ENCODE peak calls at places on chromosomes 4 and X, in five cellular contexts. H is AG10803, E is upper lobe of left lung, Z is WTC11, X is fibroblast of lung. C is an unnamed sample.
A peak's percentile ranks its signal among the peaks of the same experiment; 100 is the strongest.

GRCh38 chr4:89469930-89470375 is 162.4 kb upstream of the GPRIN3 start:
- DNase-seq in H (peak; percentile 90), E (no peak), Z (no peak), X (peak; percentile 97), C (no peak)

GRCh38 chr4:9841072-9841471 is 59.6 kb downstream of the DRD5 start:
- DNase-seq in H (no peak), E (no peak), Z (no peak), X (no peak), C (no peak)

GRCh38 chrX:48854898-48855297 is 19.5 kb upstream of the PCSK1N start:
- DNase-seq in H (peak; percentile 1), E (no peak), Z (peak; percentile 20), X (no peak), C (no peak)

GRCh38 chr4:52511825-52512224 is 147.3 kb downstream of the USP46 start:
- DNase-seq in H (no peak), E (no peak), Z (no peak), X (no peak), C (no peak)

GRCh38 chr4:1405636-1406415 is 416 bp downstream of the NKX1-1 start:
- DNase-seq in H (no peak), E (no peak), Z (no peak), X (no peak), C (no peak)

GRCh38 chr4:116561717-116562116 is 523.7 kb downstream of the TRAM1L1 start:
- DNase-seq in H (no peak), E (no peak), Z (no peak), X (no peak), C (no peak)

GRCh38 chr4:57090099-57090498 is 20.1 kb downstream of the IGFBP7 start:
- DNase-seq in H (no peak), E (no peak), Z (no peak), X (no peak), C (no peak)

GRCh38 chr4:13329963-13330362 is 154.2 kb downstream of the RAB28 start:
- DNase-seq in H (peak; percentile 69), E (no peak), Z (no peak), X (peak; percentile 62), C (no peak)

GRCh38 chrX:130097507-130098201 is 12.6 kb downstream of the ELF4 start:
- DNase-seq in H (no peak), E (peak; percentile 57), Z (peak; percentile 16), X (no peak), C (no peak)

GRCh38 chr4:77095101-77095826 is 19.5 kb upstream of the CCNI start:
- DNase-seq in H (peak; percentile 64), E (peak; percentile 90), Z (peak; percentile 77), X (peak; percentile 63), C (peak; percentile 56)

GRCh38 chr4:145234086-145234694 is 53.8 kb upstream of the OTUD4 start:
- DNase-seq in H (peak; percentile 55), E (peak; percentile 51), Z (peak; percentile 66), X (peak; percentile 77), C (peak; percentile 28)

GRCh38 chr4:134132086-134132783 is 69.4 kb downstream of the PABPC4L start:
- DNase-seq in H (no peak), E (no peak), Z (no peak), X (no peak), C (no peak)

GRCh38 chr4:10093273-10093621 is 23.4 kb downstream of the WDR1 start:
- DNase-seq in H (no peak), E (no peak), Z (no peak), X (no peak), C (no peak)

GRCh38 chrX:133812382-133812781 is 173.0 kb downstream of the GPC3 start:
- DNase-seq in H (no peak), E (no peak), Z (no peak), X (no peak), C (no peak)

GRCh38 chrX:40173662-40174593 is 76.2 kb upstream of the BCOR start:
- DNase-seq in H (no peak), E (peak; percentile 83), Z (peak; percentile 38), X (no peak), C (no peak)

GRCh38 chr4:141807501-141807900 is 171.1 kb downstream of the IL15 start:
- DNase-seq in H (no peak), E (no peak), Z (no peak), X (peak; percentile 42), C (no peak)

GRCh38 chr4:181854142-181854541 is 389.1 kb upstream of the TENM3 start:
- DNase-seq in H (no peak), E (no peak), Z (no peak), X (no peak), C (no peak)

GRCh38 chrX:104137496-104137895 is 19.3 kb downstream of the SLC25A53 start:
- DNase-seq in H (peak; percentile 21), E (no peak), Z (no peak), X (peak; percentile 32), C (no peak)

GRCh38 chrX:153981771-153982533 is 9.4 kb downstream of the TMEM187 start:
- DNase-seq in H (no peak), E (peak; percentile 58), Z (no peak), X (no peak), C (no peak)

GRCh38 chrX:118630843-118631242 is 96.6 kb upstream of the IL13RA1 start:
- DNase-seq in H (no peak), E (no peak), Z (no peak), X (no peak), C (no peak)

GRCh38 chrX:129593137-129593536 is 53.1 kb downstream of the OCRL start:
- DNase-seq in H (peak; percentile 48), E (no peak), Z (no peak), X (peak; percentile 70), C (no peak)

GRCh38 chr4:149264093-149264733 is 551.4 kb downstream of the IQCM start:
- DNase-seq in H (peak; percentile 67), E (peak; percentile 37), Z (peak; percentile 43), X (peak; percentile 74), C (no peak)

GRCh38 chrX:15404712-15405111 is 20.5 kb upstream of the VEGFD start:
- DNase-seq in H (peak; percentile 35), E (no peak), Z (no peak), X (peak; percentile 79), C (no peak)

GRCh38 chrX:41720125-41720780 is 3.7 kb upstream of the GPR82 start:
- DNase-seq in H (no peak), E (no peak), Z (no peak), X (no peak), C (no peak)

GRCh38 chrX:99795495-99795894 is 614.6 kb downstream of the PCDH19 start:
- DNase-seq in H (no peak), E (no peak), Z (no peak), X (no peak), C (no peak)

GRCh38 chr4:120920666-120921065 is 1.9 kb downstream of the PRDM5 start:
- DNase-seq in H (no peak), E (no peak), Z (no peak), X (no peak), C (no peak)

GRCh38 chr4:120922390-120923200 is at the start of gene PRDM5:
- DNase-seq in H (peak; percentile 54), E (peak; percentile 53), Z (peak; percentile 79), X (peak; percentile 71), C (peak; percentile 37)

GRCh38 chr4:120919358-120919757 is 3.2 kb downstream of the PRDM5 start:
- DNase-seq in H (no peak), E (no peak), Z (no peak), X (no peak), C (no peak)

GRCh38 chr4:120923201-120923522 is 636 bp upstream of the PRDM5 start:
- DNase-seq in H (no peak), E (no peak), Z (no peak), X (no peak), C (no peak)

DNA sequence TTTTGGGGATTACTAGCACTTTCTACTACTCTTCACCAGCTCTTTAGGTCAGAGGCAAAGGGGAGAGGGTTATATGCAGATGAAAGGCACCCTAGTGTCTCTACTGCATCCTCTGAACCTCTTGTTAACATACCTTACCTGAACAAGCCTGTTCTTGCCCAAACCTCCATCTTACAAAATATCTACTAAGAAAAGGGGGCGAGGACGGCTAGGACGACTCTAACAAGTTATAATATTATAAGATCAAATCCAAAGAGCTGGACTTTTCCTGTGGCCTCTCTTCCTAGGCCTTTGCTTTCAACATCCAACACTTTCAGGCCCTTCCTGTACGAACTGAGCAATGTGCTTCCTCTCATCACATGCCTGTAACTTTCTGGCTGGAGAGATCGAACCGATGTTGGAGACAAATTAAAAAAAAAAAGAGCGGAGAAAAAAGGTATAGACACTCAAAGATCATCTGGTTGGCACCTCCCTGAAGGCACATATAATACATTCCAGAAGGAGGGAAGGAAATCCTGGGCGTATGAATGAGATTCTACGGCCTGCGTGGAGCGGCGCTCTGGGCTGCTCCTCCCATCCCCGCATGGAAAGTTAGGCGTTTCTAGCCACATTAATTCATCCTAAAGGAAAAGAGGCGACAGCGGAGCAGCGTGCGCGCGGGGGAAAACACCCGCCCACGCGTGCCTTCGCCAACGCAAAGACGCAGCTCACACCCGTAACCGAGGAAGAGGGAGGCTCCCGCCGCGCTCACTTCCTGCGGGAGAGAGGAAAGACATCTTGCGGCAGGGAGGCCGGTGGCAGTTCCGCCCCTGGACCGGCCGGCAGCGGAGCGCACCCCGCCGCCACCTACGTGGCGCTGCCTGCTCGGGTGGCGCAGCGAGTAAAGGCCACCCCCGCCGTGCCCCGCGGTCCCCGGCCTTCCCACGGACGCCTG is 803 bp downstream of the PRDM5 start:
- DNase-seq in H (peak; percentile 74), E (peak; percentile 60), Z (peak; percentile 41), X (peak; percentile 71), C (peak; percentile 70)
- TF ChIP-seq CTCF in H (no peak), E (no peak), Z (no peak), X (no peak), C (no peak)

GRCh38 chr4:165597581-165598480 is 219.0 kb downstream of the CPE start:
- DNase-seq in H (no peak), E (no peak), Z (no peak), X (no peak), C (no peak)

GRCh38 chr4:165588534-165589310 is 209.9 kb downstream of the CPE start:
- DNase-seq in H (no peak), E (no peak), Z (no peak), X (no peak), C (no peak)

DNA sequence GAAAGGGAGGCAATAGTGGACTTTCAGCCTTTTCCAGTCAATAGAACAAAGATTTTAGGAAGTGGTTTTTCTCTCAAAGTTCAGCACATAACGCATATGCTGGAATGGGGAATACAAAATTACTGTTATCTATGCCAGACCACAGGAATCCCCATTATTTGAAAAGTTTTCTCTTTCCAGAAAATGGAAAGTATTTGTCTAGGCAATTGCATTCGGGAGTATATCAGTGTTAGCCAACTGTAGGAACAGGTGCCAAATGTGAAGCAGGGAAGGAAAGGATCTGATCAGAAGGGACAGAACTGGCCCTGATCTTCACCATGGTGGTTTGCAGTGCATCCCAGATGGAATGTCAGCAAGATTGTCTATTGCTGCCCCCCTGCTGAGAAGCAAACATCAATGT is 213.6 kb downstream of the CPE start:
- DNase-seq in H (peak; percentile 22), E (no peak), Z (no peak), X (no peak), C (no peak)
- TF ChIP-seq CTCF in H (no peak), E (no peak), Z (no peak), X (no peak), C (no peak)

GRCh38 chr4:100721077-100721476 is 203.3 kb upstream of the EMCN start:
- DNase-seq in H (no peak), E (no peak), Z (no peak), X (no peak), C (no peak)
- TF ChIP-seq CTCF in H (no peak), E (no peak), Z (no peak), X (no peak), C (no peak)

DNA sequence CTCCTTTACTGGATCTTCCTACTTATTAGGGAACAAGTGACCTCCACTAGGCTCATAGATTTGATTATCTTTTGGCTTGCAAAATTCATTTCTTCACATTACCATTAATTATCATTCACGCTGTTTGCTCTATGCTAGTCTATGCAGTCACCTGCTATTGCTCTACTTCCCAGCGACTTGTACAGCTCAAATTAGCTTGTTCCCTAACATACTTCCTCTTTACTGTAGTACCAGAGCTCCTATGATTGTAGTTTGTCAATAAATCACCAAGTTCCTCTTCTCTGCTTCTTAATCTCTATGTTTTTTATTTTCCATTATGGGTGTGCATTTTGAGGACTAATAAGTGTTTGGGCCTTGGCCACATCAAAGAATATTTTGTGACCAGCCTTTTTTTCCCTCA is 6.2 kb upstream of the GSPT2 start:
- DNase-seq in H (no peak), E (no peak), Z (no peak), X (no peak), C (no peak)
- TF ChIP-seq CTCF in H (no peak), E (no peak), Z (no peak), X (no peak), C (no peak)